ENCODE peak calls at places on chromosome 18, in four cellular contexts. One of them, this sample, is unnamed.

GRCh38 chr18:44945847-44946490 is 265.3 kb downstream of the SETBP1 start:
- DNase-seq in thoracic aorta: no peak
- DNase-seq in B cell: no peak
- DNase-seq in activated naive CD4-positive, alpha-beta T cell treated with anti-CD3 and anti-CD28 coated beads, Interleukin-2, amount 50 U/mL, for 72 hours: no peak
- DNase-seq in this sample: no peak

GRCh38 chr18:75143851-75144250 is 65.1 kb downstream of the PTGR3 start:
- DNase-seq in thoracic aorta: no peak
- DNase-seq in B cell: no peak
- DNase-seq in activated naive CD4-positive, alpha-beta T cell treated with anti-CD3 and anti-CD28 coated beads, Interleukin-2, amount 50 U/mL, for 72 hours: peak; percentile 6
- DNase-seq in this sample: no peak

GRCh38 chr18:51054764-51055163 is 24.8 kb downstream of the SMAD4 start:
- DNase-seq in thoracic aorta: no peak
- DNase-seq in B cell: no peak
- DNase-seq in activated naive CD4-positive, alpha-beta T cell treated with anti-CD3 and anti-CD28 coated beads, Interleukin-2, amount 50 U/mL, for 72 hours: no peak
- DNase-seq in this sample: peak; percentile 58

GRCh38 chr18:42030586-42031182 is 75.7 kb downstream of the PIK3C3 start:
- DNase-seq in thoracic aorta: no peak
- DNase-seq in B cell: no peak
- DNase-seq in activated naive CD4-positive, alpha-beta T cell treated with anti-CD3 and anti-CD28 coated beads, Interleukin-2, amount 50 U/mL, for 72 hours: no peak
- DNase-seq in this sample: peak; percentile 29

GRCh38 chr18:40387130-40387821 is 1567.8 kb upstream of the PIK3C3 start:
- DNase-seq in thoracic aorta: no peak
- DNase-seq in B cell: no peak
- DNase-seq in activated naive CD4-positive, alpha-beta T cell treated with anti-CD3 and anti-CD28 coated beads, Interleukin-2, amount 50 U/mL, for 72 hours: no peak
- DNase-seq in this sample: no peak

GRCh38 chr18:67425724-67426123 is 90.8 kb downstream of the DSEL start:
- DNase-seq in thoracic aorta: no peak
- DNase-seq in B cell: no peak
- DNase-seq in activated naive CD4-positive, alpha-beta T cell treated with anti-CD3 and anti-CD28 coated beads, Interleukin-2, amount 50 U/mL, for 72 hours: no peak
- DNase-seq in this sample: peak; percentile 96

GRCh38 chr18:73636355-73636754 is 511.3 kb downstream of the FBXO15 start:
- DNase-seq in thoracic aorta: no peak
- DNase-seq in B cell: no peak
- DNase-seq in activated naive CD4-positive, alpha-beta T cell treated with anti-CD3 and anti-CD28 coated beads, Interleukin-2, amount 50 U/mL, for 72 hours: no peak
- DNase-seq in this sample: no peak

GRCh38 chr18:22082408-22082807 is 87.0 kb upstream of the GATA6 start:
- DNase-seq in thoracic aorta: no peak
- DNase-seq in B cell: no peak
- DNase-seq in activated naive CD4-positive, alpha-beta T cell treated with anti-CD3 and anti-CD28 coated beads, Interleukin-2, amount 50 U/mL, for 72 hours: no peak
- DNase-seq in this sample: no peak

GRCh38 chr18:73446502-73446901 is 578.7 kb upstream of the NETO1 start:
- DNase-seq in thoracic aorta: no peak
- DNase-seq in B cell: no peak
- DNase-seq in activated naive CD4-positive, alpha-beta T cell treated with anti-CD3 and anti-CD28 coated beads, Interleukin-2, amount 50 U/mL, for 72 hours: no peak
- DNase-seq in this sample: no peak

GRCh38 chr18:11857177-11857887 is 6.1 kb downstream of the CHMP1B start:
- DNase-seq in thoracic aorta: peak; percentile 69
- DNase-seq in B cell: no peak
- DNase-seq in activated naive CD4-positive, alpha-beta T cell treated with anti-CD3 and anti-CD28 coated beads, Interleukin-2, amount 50 U/mL, for 72 hours: no peak
- DNase-seq in this sample: peak; percentile 94

GRCh38 chr18:79944126-79944731 is 7.2 kb downstream of the SLC66A2 start:
- DNase-seq in thoracic aorta: no peak
- DNase-seq in B cell: no peak
- DNase-seq in activated naive CD4-positive, alpha-beta T cell treated with anti-CD3 and anti-CD28 coated beads, Interleukin-2, amount 50 U/mL, for 72 hours: no peak
- DNase-seq in this sample: no peak

GRCh38 chr18:32420084-32420483 is 50.6 kb downstream of the GAREM1 start:
- DNase-seq in thoracic aorta: no peak
- DNase-seq in B cell: no peak
- DNase-seq in activated naive CD4-positive, alpha-beta T cell treated with anti-CD3 and anti-CD28 coated beads, Interleukin-2, amount 50 U/mL, for 72 hours: no peak
- DNase-seq in this sample: no peak

GRCh38 chr18:63285332-63285731 is 34.2 kb downstream of the BCL2 start:
- DNase-seq in thoracic aorta: no peak
- DNase-seq in B cell: peak; percentile 50
- DNase-seq in activated naive CD4-positive, alpha-beta T cell treated with anti-CD3 and anti-CD28 coated beads, Interleukin-2, amount 50 U/mL, for 72 hours: no peak
- DNase-seq in this sample: no peak

GRCh38 chr18:72868666-72869661 is 1.2 kb upstream of the NETO1 start:
- DNase-seq in thoracic aorta: no peak
- DNase-seq in B cell: peak; percentile 58
- DNase-seq in activated naive CD4-positive, alpha-beta T cell treated with anti-CD3 and anti-CD28 coated beads, Interleukin-2, amount 50 U/mL, for 72 hours: no peak
- DNase-seq in this sample: no peak

GRCh38 chr18:57434177-57434535 is 1.0 kb upstream of the ONECUT2 start:
- DNase-seq in thoracic aorta: no peak
- DNase-seq in B cell: no peak
- DNase-seq in activated naive CD4-positive, alpha-beta T cell treated with anti-CD3 and anti-CD28 coated beads, Interleukin-2, amount 50 U/mL, for 72 hours: no peak
- DNase-seq in this sample: no peak

GRCh38 chr18:57807336-57808117 is 4.4 kb upstream of the ATP8B1 start:
- DNase-seq in thoracic aorta: no peak
- DNase-seq in B cell: no peak
- DNase-seq in activated naive CD4-positive, alpha-beta T cell treated with anti-CD3 and anti-CD28 coated beads, Interleukin-2, amount 50 U/mL, for 72 hours: no peak
- DNase-seq in this sample: peak; percentile 76

GRCh38 chr18:58863539-58864145 is 1.0 kb upstream of the ZNF532 start:
- DNase-seq in thoracic aorta: no peak
- DNase-seq in B cell: peak; percentile 90
- DNase-seq in activated naive CD4-positive, alpha-beta T cell treated with anti-CD3 and anti-CD28 coated beads, Interleukin-2, amount 50 U/mL, for 72 hours: no peak
- DNase-seq in this sample: peak; percentile 52

GRCh38 chr18:48942554-48943261 is 8.1 kb downstream of the SMAD7 start:
- DNase-seq in thoracic aorta: no peak
- DNase-seq in B cell: no peak
- DNase-seq in activated naive CD4-positive, alpha-beta T cell treated with anti-CD3 and anti-CD28 coated beads, Interleukin-2, amount 50 U/mL, for 72 hours: no peak
- DNase-seq in this sample: peak; percentile 99

GRCh38 chr18:23283933-23284430 is 148.7 kb downstream of the CABLES1 start:
- DNase-seq in thoracic aorta: no peak
- DNase-seq in B cell: no peak
- DNase-seq in activated naive CD4-positive, alpha-beta T cell treated with anti-CD3 and anti-CD28 coated beads, Interleukin-2, amount 50 U/mL, for 72 hours: peak; percentile 75
- DNase-seq in this sample: peak; percentile 77

This sample was measured in EL.